ENCODE peak calls at places on chromosome 7, in ten cellular contexts. Q is NCI-H446 treated with DMSO at 0.1 percent for 48 hours; X is cardiac muscle cell; V is stimulated activated CD8-positive, alpha-beta memory T cell treated with anti-CD3 and anti-CD28 coated beads, Interleukin-15, amount 100 ng/mL, for 1 hour; F is midbrain; T is colonic mucosa; P is Jurkat, Clone E6-1; K is ACHN; E is nephron progenitor cell; R is mesothelial cell of epicardium. N is an unnamed sample.

GRCh38 chr7:156614434-156615264 is 25.9 kb upstream of the RNF32 start:
- DNase-seq in E (no peak), R (no peak), K (no peak), Q (no peak), F (no peak), X (no peak), V (no peak), T (peak), P (peak), N (no peak)

GRCh38 chr7:25026156-25026555 is 46.2 kb upstream of the OSBPL3 start:
- DNase-seq in Q (no peak), V (no peak), T (no peak), K (no peak), P (no peak), F (no peak), E (no peak), X (no peak), R (no peak), N (no peak)

GRCh38 chr7:35263396-35263795 is 9.5 kb upstream of the TBX20 start:
- DNase-seq in F (no peak), X (peak), Q (no peak), P (no peak), T (no peak), R (no peak), E (no peak), K (no peak), V (no peak), N (no peak)

GRCh38 chr7:96120856-96121255 is 201.0 kb downstream of the SLC25A13 start:
- DNase-seq in F (no peak), P (no peak), E (no peak), R (no peak), X (no peak), Q (peak), T (no peak), K (no peak), V (no peak), N (no peak)

GRCh38 chr7:2689951-2690705 is 2.1 kb downstream of the AMZ1 start:
- DNase-seq in R (no peak), Q (no peak), X (peak), F (no peak), T (no peak), P (no peak), V (no peak), E (no peak), K (no peak), N (no peak)

GRCh38 chr7:156722427-156722826 is 81.9 kb downstream of the RNF32 start:
- DNase-seq in R (no peak), F (no peak), P (no peak), T (no peak), X (no peak), K (no peak), Q (no peak), E (no peak), V (no peak), N (no peak)

GRCh38 chr7:12257582-12257981 is 46.5 kb downstream of the TMEM106B start:
- DNase-seq in Q (no peak), X (peak), E (no peak), T (no peak), P (peak), F (no peak), R (no peak), V (no peak), K (peak), N (no peak)

GRCh38 chr7:77269360-77270075 is 69.9 kb upstream of the FGL2 start:
- DNase-seq in E (no peak), R (no peak), F (no peak), X (peak), V (no peak), Q (no peak), K (no peak), P (no peak), T (no peak), N (no peak)

GRCh38 chr7:6271694-6272371 is 591 bp downstream of the CYTH3 start:
- DNase-seq in K (peak), T (peak), Q (no peak), X (no peak), F (no peak), E (no peak), P (no peak), R (peak), V (no peak), N (no peak)

GRCh38 chr7:116779222-116779621 is 83.2 kb upstream of the CAPZA2 start:
- DNase-seq in F (no peak), X (no peak), P (no peak), V (no peak), Q (no peak), T (no peak), K (no peak), R (no peak), E (no peak), N (no peak)

GRCh38 chr7:149692557-149692982 is 80.8 kb downstream of the ZNF467 start:
- DNase-seq in P (no peak), E (peak), R (no peak), V (no peak), Q (no peak), F (no peak), T (no peak), K (no peak), X (no peak), N (no peak)

GRCh38 chr7:16719699-16720098 is 33.9 kb upstream of the TSPAN13 start:
- DNase-seq in Q (no peak), X (peak), R (no peak), V (no peak), P (no peak), E (no peak), F (no peak), T (no peak), K (no peak), N (no peak)

GRCh38 chr7:79386688-79387422 is 66.6 kb downstream of the MAGI2 start:
- DNase-seq in P (no peak), R (no peak), V (no peak), Q (no peak), X (peak), K (no peak), E (no peak), F (no peak), T (no peak), N (no peak)

GRCh38 chr7:153066711-153067110 is 307.2 kb downstream of the ACTR3B start:
- DNase-seq in V (no peak), R (no peak), T (no peak), E (no peak), P (no peak), K (no peak), Q (no peak), F (no peak), X (no peak), N (no peak)

GRCh38 chr7:83791737-83792136 is 142.8 kb upstream of the SEMA3E start:
- DNase-seq in Q (no peak), F (no peak), X (no peak), V (no peak), T (no peak), P (no peak), R (no peak), K (peak), E (no peak), N (no peak)

GRCh38 chr7:135774284-135774683 is 25.7 kb upstream of the FAM180A start:
- DNase-seq in V (no peak), K (no peak), E (no peak), T (peak), F (no peak), X (peak), R (no peak), P (no peak), Q (peak), N (no peak)

GRCh38 chr7:158431941-158432347 is 155.7 kb downstream of the PTPRN2 start:
- DNase-seq in R (no peak), P (no peak), X (peak), V (no peak), K (peak), T (peak), F (no peak), Q (no peak), E (no peak), N (no peak)

GRCh38 chr7:50359995-50360925 is 55.7 kb downstream of the IKZF1 start:
- DNase-seq in E (no peak), X (peak), K (no peak), V (no peak), Q (no peak), F (no peak), R (no peak), T (no peak), P (peak), N (no peak)

GRCh38 chr7:101237206-101238067 is at the start of gene CLDN15:
- DNase-seq in K (no peak), F (no peak), T (peak), E (no peak), R (no peak), Q (no peak), P (no peak), V (no peak), X (peak), N (no peak)

GRCh38 chr7:151948039-151948438 is 8.2 kb upstream of the GALNTL5 start:
- DNase-seq in E (no peak), Q (no peak), V (no peak), F (no peak), T (no peak), P (no peak), X (no peak), K (no peak), R (no peak), N (no peak)

GRCh38 chr7:132654150-132654549 is 77.9 kb upstream of the PLXNA4 start:
- DNase-seq in T (no peak), X (peak), F (no peak), K (peak), Q (no peak), R (no peak), E (no peak), V (no peak), P (peak), N (no peak)

GRCh38 chr7:39697481-39697880 is 74.1 kb downstream of the RALA start:
- DNase-seq in X (no peak), Q (no peak), K (no peak), V (no peak), P (no peak), T (no peak), F (no peak), E (no peak), R (no peak), N (no peak)

GRCh38 chr7:129719980-129720732 is 108.6 kb downstream of the NRF1 start:
- DNase-seq in T (no peak), X (peak), E (no peak), P (peak), V (no peak), Q (no peak), R (no peak), F (no peak), K (no peak), N (no peak)

GRCh38 chr7:158536871-158537865 is 50.5 kb downstream of the PTPRN2 start:
- DNase-seq in F (no peak), P (no peak), K (no peak), X (no peak), T (no peak), E (no peak), R (no peak), V (no peak), Q (no peak), N (no peak)

N was measured in occipital lobe.